ENCODE peak calls at places on chromosomes 13 and 19, in nine cellular contexts. J is mesenteric fat pad; B is hepatocyte; S is WERI-Rb-1; O is ACHN; T is stimulated activated CD4-positive, alpha-beta T cell treated with anti-CD3 and anti-CD28 coated beads, Interleukin-12 subunit alpha, Interleukin-12 subunit beta, amount 100 ng/mL, for 48 hours; P is CD4-positive, alpha-beta memory T cell; K is esophagus squamous epithelium; Y is foreskin fibroblast. V is an unnamed sample.

GRCh38 chr19:14686411-14686810 is 3.4 kb upstream of the ZNF333 start:
- DNase-seq in J (peak; percentile 16), B (no peak), Y (peak; percentile 37), T (no peak), O (peak; percentile 26), S (peak; percentile 25), P (peak; percentile 34), K (no peak), V (peak; percentile 29)

GRCh38 chr13:79128158-79128557 is 277.9 kb downstream of the RBM26 start:
- DNase-seq in J (no peak), P (no peak), Y (no peak), K (no peak), T (no peak), S (no peak), B (peak; percentile 7), O (peak; percentile 61), V (no peak)

GRCh38 chr13:112900691-112901091 is 68.3 kb upstream of the MCF2L start:
- DNase-seq in Y (no peak), P (no peak), J (no peak), K (no peak), B (no peak), O (no peak), T (no peak), S (peak; percentile 26), V (no peak)

GRCh38 chr19:3980353-3981251 is 4.7 kb downstream of the EEF2 start:
- DNase-seq in S (no peak), Y (no peak), T (no peak), J (no peak), O (no peak), B (no peak), P (no peak), K (no peak), V (no peak)

GRCh38 chr13:64276232-64276631 is 2860.6 kb upstream of the PCDH20 start:
- DNase-seq in J (no peak), S (no peak), O (no peak), T (no peak), P (no peak), B (no peak), Y (no peak), K (no peak), V (no peak)

GRCh38 chr19:6516018-6516658 is 14.0 kb upstream of the TUBB4A start:
- DNase-seq in Y (peak; percentile 87), O (peak; percentile 95), P (peak; percentile 52), T (peak; percentile 76), B (peak; percentile 98), S (peak; percentile 99), K (no peak), J (no peak), V (peak; percentile 95)

GRCh38 chr19:41302624-41303351 is 7.2 kb upstream of the CCDC97 start:
- DNase-seq in O (no peak), Y (no peak), P (peak; percentile 64), S (no peak), J (no peak), T (peak; percentile 53), K (no peak), B (no peak), V (no peak)

GRCh38 chr13:40442191-40442590 is 224.2 kb downstream of the FOXO1 start:
- DNase-seq in T (no peak), J (no peak), B (no peak), K (no peak), S (peak; percentile 12), P (no peak), Y (no peak), O (no peak), V (no peak)

V was measured in HCT116.